ENCODE peak calls at places on chromosomes 13 and 19, in four cellular contexts. F is OCI-LY7, N is body of pancreas, D is astrocyte. U is an unnamed sample.
A peak's percentile ranks its signal among the peaks of the same experiment; 100 is the strongest.

GRCh38 chr13:110907951-110908898 is 6.6 kb downstream of the ANKRD10 start:
- DNase-seq in N (peak; percentile 69), F (no peak), D (peak; percentile 82), U (peak; percentile 91)

GRCh38 chr13:21330126-21330861 is 128.8 kb downstream of the ZDHHC20 start:
- DNase-seq in D (no peak), F (no peak), N (no peak), U (no peak)

GRCh38 chr13:59250276-59250990 is 913.3 kb downstream of the DIAPH3 start:
- DNase-seq in F (no peak), N (no peak), D (no peak), U (no peak)

GRCh38 chr13:46736568-46736967 is 60.4 kb downstream of the ESD start:
- DNase-seq in N (no peak), F (no peak), D (no peak), U (no peak)

GRCh38 chr19:40803857-40804782 is 5.1 kb downstream of the EGLN2 start:
- DNase-seq in N (peak; percentile 70), F (peak; percentile 88), D (no peak), U (no peak)

GRCh38 chr13:80962855-80963254 is 621.9 kb upstream of the SPRY2 start:
- DNase-seq in N (no peak), F (no peak), D (no peak), U (no peak)

GRCh38 chr19:16347706-16348105 is 23.1 kb downstream of the KLF2 start:
- DNase-seq in F (no peak), N (no peak), D (no peak), U (no peak)

GRCh38 chr13:32669030-32669646 is 82.9 kb downstream of the PDS5B start:
- DNase-seq in D (peak; percentile 42), F (peak; percentile 79), N (no peak), U (no peak)

DNA sequence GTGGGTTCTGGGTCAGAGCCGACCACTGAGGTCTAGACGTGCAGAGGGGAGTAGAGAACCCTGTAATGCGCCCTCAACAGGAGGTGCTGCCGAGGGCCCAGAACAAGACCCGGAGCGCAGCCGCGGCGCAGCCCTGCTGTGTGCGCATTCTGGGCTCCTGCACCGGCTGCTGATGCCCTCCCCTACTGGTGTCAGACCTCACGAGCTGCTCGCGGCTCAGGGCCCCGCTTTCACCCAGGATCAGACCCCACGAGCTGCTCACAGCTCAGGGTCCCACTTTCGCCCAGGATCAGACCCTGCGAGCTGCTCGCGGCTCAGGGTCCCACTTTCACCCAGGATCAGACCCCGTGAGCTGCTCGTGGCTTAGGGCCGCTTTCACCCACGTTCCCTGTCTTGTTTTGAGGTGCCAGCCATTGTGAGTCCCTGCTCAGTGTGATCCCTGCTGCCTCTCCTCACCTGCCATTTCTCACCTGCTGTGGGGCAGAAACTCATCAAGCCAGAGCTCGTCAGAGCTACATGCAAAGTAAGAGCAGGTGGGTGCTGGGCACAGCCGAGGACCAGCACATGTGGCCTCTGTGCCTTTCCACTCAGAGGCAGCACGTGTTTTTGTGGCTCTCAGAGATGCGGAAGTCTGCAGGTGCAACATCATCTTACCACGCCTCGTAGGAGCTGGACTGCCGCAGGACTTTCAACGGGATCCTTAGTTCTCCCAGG is 47.0 kb upstream of the C13orf46 start:
- DNase-seq in N (no peak), F (peak; percentile 42), D (no peak), U (no peak)
- H3K4me1 ChIP-seq in N (peaks cover 6% of the 10 kb centered on the region), F (peaks cover 59% of the 10 kb centered on the region), D (peaks cover 16% of the 10 kb centered on the region), U (no peaks in the 10 kb centered on the region)

GRCh38 chr13:40664100-40665060 is 2.1 kb downstream of the FOXO1 start:
- DNase-seq in F (peak; percentile 81), D (peak; percentile 13), N (peak; percentile 79), U (peak; percentile 66)
- H3K27ac ChIP-seq in F (peak overlapping the region; percentile 83), D (peak overlapping the region; percentile 33), N (peak overlapping the region; percentile 98), U (peak overlapping the region; percentile 98)

DNA sequence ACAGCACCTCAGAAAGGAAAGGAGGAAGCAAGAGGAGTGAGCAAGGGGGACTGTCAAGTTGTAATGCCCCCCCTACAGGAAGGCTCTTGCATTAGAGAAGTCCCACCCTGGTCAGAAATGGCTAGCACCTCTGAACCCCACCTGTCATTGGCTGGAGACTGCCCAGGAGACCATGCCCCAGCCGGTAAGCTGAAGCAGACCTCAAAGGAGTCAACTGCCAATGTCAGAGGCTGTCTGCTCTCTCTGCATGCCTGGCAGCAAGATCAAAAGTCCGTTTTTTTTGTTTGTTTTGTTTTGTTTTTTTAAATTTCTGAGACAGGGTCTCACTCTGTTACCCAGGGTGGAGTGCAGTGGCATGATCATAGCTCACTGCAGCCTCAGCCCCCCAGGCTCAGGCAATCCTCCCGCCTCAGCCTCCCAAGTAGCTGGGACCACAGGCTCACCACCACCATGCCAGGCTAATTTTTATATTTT is 8.1 kb upstream of the BCL3 start:
- DNase-seq in N (no peak), F (peak; percentile 64), D (no peak), U (no peak)
- TF ChIP-seq CTCF in N (no peak), F (peak; percentile 63), D (no peak), U (no peak)

DNA sequence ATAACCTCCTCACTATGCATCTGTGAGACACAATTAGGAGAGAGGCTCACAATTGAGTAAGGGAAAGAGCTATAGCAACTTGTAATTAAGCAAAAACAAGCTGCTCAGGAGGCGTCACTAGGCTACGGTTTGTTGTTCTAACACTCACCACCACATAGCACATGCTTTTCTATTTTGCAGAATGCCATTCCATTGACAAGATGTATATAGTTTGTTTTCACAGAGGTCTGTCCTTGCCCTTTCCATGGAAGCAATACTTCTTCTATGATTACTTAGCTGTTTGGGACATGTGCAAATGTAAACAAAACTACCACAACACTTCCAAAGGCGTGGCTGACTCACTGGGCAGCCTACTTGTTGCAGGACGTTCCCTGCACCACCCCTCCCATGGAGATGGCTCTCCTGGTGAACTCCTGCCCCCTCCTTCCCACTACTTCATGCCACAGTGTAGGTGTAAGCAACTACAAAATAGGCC is 33.9 kb upstream of the FAM216B start:
- DNase-seq in F (no peak), D (peak; percentile 96), N (no peak), U (no peak)
- H3K4me1 ChIP-seq in F (no peaks in the 10 kb centered on the region), D (peaks cover 15% of the 10 kb centered on the region), N (no peaks in the 10 kb centered on the region), U (no peaks in the 10 kb centered on the region)

GRCh38 chr19:42277821-42278809 is 9.1 kb downstream of the CIC start:
- DNase-seq in D (no peak), F (no peak), N (peak; percentile 23), U (peak; percentile 67)

GRCh38 chr19:42275517-42275916 is 6.5 kb downstream of the CIC start:
- DNase-seq in D (no peak), F (no peak), N (no peak), U (no peak)

GRCh38 chr19:42276284-42276683 is 7.2 kb downstream of the CIC start:
- DNase-seq in D (no peak), N (no peak), F (no peak), U (no peak)

GRCh38 chr19:42275103-42275502 is 6.1 kb downstream of the CIC start:
- DNase-seq in D (no peak), N (no peak), F (no peak), U (no peak)

GRCh38 chr19:42276821-42277220 is 7.8 kb downstream of the CIC start:
- DNase-seq in D (no peak), N (no peak), F (no peak), U (no peak)
- H3K27ac ChIP-seq in D (no peak overlapping the region), N (no peak overlapping the region), F (no peak overlapping the region), U (peak overlapping the region; percentile 97)

GRCh38 chr13:62924395-62924794 is 1508.7 kb upstream of the PCDH20 start:
- DNase-seq in N (no peak), D (no peak), F (no peak), U (no peak)

GRCh38 chr13:62920181-62920580 is 1504.5 kb upstream of the PCDH20 start:
- DNase-seq in D (no peak), F (no peak), N (no peak), U (no peak)

GRCh38 chr13:62919491-62919890 is 1503.8 kb upstream of the PCDH20 start:
- DNase-seq in F (no peak), N (no peak), D (no peak), U (no peak)
- TF ChIP-seq CTCF in F (no peak), N (no peak), D (no peak), U (no peak)

U was measured in breast epithelium.